ENCODE peak calls at places on chromosomes 13 and 19, in six cellular contexts. Q, P, A, I, U and H are unnamed samples.

GRCh38 chr19:13002389-13002898 is 7.2 kb downstream of the NFIX start:
- DNase-seq in U (no peak), I (no peak), P (no peak), A (no peak), Q (no peak), H (no peak)

GRCh38 chr13:41931337-41931736 is 29.6 kb downstream of the VWA8 start:
- DNase-seq in A (no peak), Q (no peak), I (no peak), U (no peak), P (no peak), H (no peak)

GRCh38 chr13:59543418-59543817 is 620.3 kb downstream of the DIAPH3 start:
- DNase-seq in U (no peak), I (no peak), Q (no peak), P (no peak), A (no peak), H (no peak)

GRCh38 chr13:48405865-48406264 is 7.0 kb downstream of the LPAR6 start:
- DNase-seq in A (no peak), I (no peak), U (no peak), Q (no peak), P (no peak), H (no peak)

GRCh38 chr19:30649934-30650614 is 277.9 kb downstream of the ZNF536 start:
- DNase-seq in Q (peak), I (no peak), U (peak), A (peak), P (peak), H (peak)

GRCh38 chr19:41434450-41434849 is 5.3 kb downstream of the DMAC2 start:
- DNase-seq in P (no peak), A (no peak), Q (no peak), U (no peak), I (no peak), H (no peak)

GRCh38 chr13:110298566-110299321 is 8.2 kb downstream of the COL4A1 start:
- DNase-seq in I (no peak), A (peak), Q (no peak), U (no peak), P (no peak), H (no peak)

GRCh38 chr19:27794444-27795042 is 1418.4 kb downstream of the UQCRFS1 start:
- DNase-seq in A (no peak), U (no peak), P (no peak), Q (peak), I (no peak), H (no peak)

GRCh38 chr19:35107541-35107939 is 8.1 kb upstream of the FXYD3 start:
- DNase-seq in P (no peak), I (no peak), A (no peak), U (no peak), Q (peak), H (no peak)

GRCh38 chr19:48481846-48482639 is 12.9 kb downstream of the CYTH2 start:
- DNase-seq in I (no peak), A (no peak), U (no peak), Q (peak), P (no peak), H (peak)

GRCh38 chr13:69423844-69424243 is 683.8 kb upstream of the ATXN8OS start:
- DNase-seq in Q (no peak), U (no peak), A (no peak), I (no peak), P (no peak), H (no peak)

GRCh38 chr13:53138369-53139036 is 109.9 kb downstream of the OLFM4 start:
- DNase-seq in A (no peak), U (no peak), Q (no peak), I (no peak), P (no peak), H (no peak)

GRCh38 chr13:30752201-30752797 is 17.0 kb downstream of the ALOX5AP start:
- DNase-seq in A (no peak), Q (peak), U (no peak), P (no peak), I (no peak), H (no peak)

GRCh38 chr19:38830039-38830733 is 1.4 kb downstream of the ECH1 start:
- DNase-seq in Q (no peak), U (no peak), I (no peak), P (no peak), A (no peak), H (no peak)

GRCh38 chr13:109743706-109744453 is 42.5 kb downstream of the IRS2 start:
- DNase-seq in A (no peak), Q (no peak), U (no peak), I (no peak), P (no peak), H (peak)

GRCh38 chr13:18998389-18998788 is 183.2 kb downstream of the TUBA3C start:
- DNase-seq in A (no peak), U (no peak), P (no peak), Q (no peak), I (no peak), H (no peak)

GRCh38 chr19:54882758-54883157 is 8.7 kb downstream of the FCAR start:
- DNase-seq in U (no peak), I (no peak), Q (no peak), P (no peak), A (no peak), H (no peak)

GRCh38 chr13:96551540-96551939 is 442.7 kb downstream of the OXGR1 start:
- DNase-seq in I (no peak), A (no peak), P (no peak), U (no peak), Q (no peak), H (peak)

GRCh38 chr13:35107535-35107934 is 165.5 kb downstream of the NBEA start:
- DNase-seq in U (no peak), Q (no peak), A (no peak), P (no peak), I (no peak), H (no peak)

GRCh38 chr13:80841346-80841882 is 500.5 kb upstream of the SPRY2 start:
- DNase-seq in P (no peak), I (no peak), Q (peak), A (no peak), U (no peak), H (no peak)

GRCh38 chr13:110600980-110601379 is 14.4 kb upstream of the NAXD start:
- DNase-seq in U (no peak), Q (no peak), A (no peak), I (no peak), P (no peak), H (no peak)

GRCh38 chr19:14837391-14837790 is 2.4 kb upstream of the OR7A5 start:
- DNase-seq in I (no peak), P (no peak), A (no peak), Q (no peak), U (no peak), H (no peak)

GRCh38 chr13:26051231-26052135 is at the start of gene SHISA2:
- DNase-seq in U (peak), I (no peak), A (peak), Q (peak), P (no peak), H (peak)

GRCh38 chr13:105410602-105411001 is 1124.9 kb downstream of the EFNB2 start:
- DNase-seq in P (no peak), I (no peak), Q (peak), A (peak), U (peak), H (peak)